ENCODE peak calls at places on chromosomes 6 and 20, in four cellular contexts. One of them, this sample, is unnamed.

GRCh38 chr20:8671366-8671943 is 397.4 kb upstream of the PLCB4 start:
- DNase-seq in left lung: no peak
- DNase-seq in fibroblast of the aortic adventitia: no peak
- DNase-seq in lung: no peak
- DNase-seq in this sample: no peak

GRCh38 chr6:146851837-146852236 is 253.1 kb downstream of the ADGB start:
- DNase-seq in lung: no peak
- DNase-seq in left lung: no peak
- DNase-seq in fibroblast of the aortic adventitia: peak; percentile 68
- DNase-seq in this sample: peak; percentile 90

GRCh38 chr20:57395111-57395959 is 4.1 kb downstream of the RBM38 start:
- DNase-seq in fibroblast of the aortic adventitia: peak; percentile 83
- DNase-seq in left lung: peak; percentile 76
- DNase-seq in lung: no peak
- DNase-seq in this sample: peak; percentile 60

GRCh38 chr20:37524221-37524700 is 3.2 kb downstream of the NNAT start:
- DNase-seq in left lung: no peak
- DNase-seq in lung: no peak
- DNase-seq in fibroblast of the aortic adventitia: no peak
- DNase-seq in this sample: no peak

GRCh38 chr6:107624541-107624940 is 134.6 kb downstream of the SOBP start:
- DNase-seq in left lung: no peak
- DNase-seq in lung: no peak
- DNase-seq in fibroblast of the aortic adventitia: peak; percentile 28
- DNase-seq in this sample: no peak

GRCh38 chr6:167125405-167125804 is 2.5 kb downstream of the CCR6 start:
- DNase-seq in left lung: no peak
- DNase-seq in fibroblast of the aortic adventitia: no peak
- DNase-seq in lung: no peak
- DNase-seq in this sample: no peak

GRCh38 chr6:93407186-93407585 is 12.2 kb downstream of the EPHA7 start:
- DNase-seq in lung: no peak
- DNase-seq in left lung: no peak
- DNase-seq in fibroblast of the aortic adventitia: peak; percentile 41
- DNase-seq in this sample: peak; percentile 57

GRCh38 chr20:49187330-49188100 is 619 bp downstream of the STAU1 start:
- DNase-seq in fibroblast of the aortic adventitia: peak; percentile 8
- DNase-seq in lung: peak; percentile 30
- DNase-seq in left lung: no peak
- DNase-seq in this sample: peak; percentile 45

GRCh38 chr6:39060467-39061160 is 12.0 kb downstream of the GLP1R start:
- DNase-seq in lung: no peak
- DNase-seq in left lung: no peak
- DNase-seq in fibroblast of the aortic adventitia: no peak
- DNase-seq in this sample: no peak

GRCh38 chr6:109628158-109629000 is 62.6 kb downstream of the AK9 start:
- DNase-seq in fibroblast of the aortic adventitia: no peak
- DNase-seq in lung: no peak
- DNase-seq in left lung: no peak
- DNase-seq in this sample: no peak

GRCh38 chr20:11429168-11429567 is 488.5 kb upstream of the BTBD3 start:
- DNase-seq in lung: no peak
- DNase-seq in fibroblast of the aortic adventitia: no peak
- DNase-seq in left lung: no peak
- DNase-seq in this sample: no peak

GRCh38 chr20:25196701-25197120 is 1.2 kb downstream of the ENTPD6 start:
- DNase-seq in left lung: no peak
- DNase-seq in lung: no peak
- DNase-seq in fibroblast of the aortic adventitia: no peak
- DNase-seq in this sample: no peak

GRCh38 chr20:19073584-19074198 is 138.8 kb upstream of the SLC24A3 start:
- DNase-seq in lung: no peak
- DNase-seq in left lung: no peak
- DNase-seq in fibroblast of the aortic adventitia: no peak
- DNase-seq in this sample: no peak

GRCh38 chr6:56954389-56955170 is at the start of gene BEND6:
- DNase-seq in lung: no peak
- DNase-seq in left lung: peak; percentile 84
- DNase-seq in fibroblast of the aortic adventitia: peak; percentile 78
- DNase-seq in this sample: peak; percentile 94

GRCh38 chr20:2984956-2985661 is 58.3 kb upstream of the GNRH2 start:
- DNase-seq in left lung: no peak
- DNase-seq in lung: no peak
- DNase-seq in fibroblast of the aortic adventitia: peak; percentile 57
- DNase-seq in this sample: peak; percentile 87

GRCh38 chr20:25274481-25274880 is 26.6 kb downstream of the PYGB start:
- DNase-seq in left lung: no peak
- DNase-seq in fibroblast of the aortic adventitia: no peak
- DNase-seq in lung: no peak
- DNase-seq in this sample: no peak

GRCh38 chr6:109441069-109441816 is 719 bp downstream of the SMPD2 start:
- DNase-seq in lung: peak; percentile 55
- DNase-seq in fibroblast of the aortic adventitia: peak; percentile 54
- DNase-seq in left lung: peak; percentile 83
- DNase-seq in this sample: no peak

GRCh38 chr6:27608916-27609883 is 136.3 kb upstream of the ZNF184 start:
- DNase-seq in lung: peak; percentile 49
- DNase-seq in left lung: no peak
- DNase-seq in fibroblast of the aortic adventitia: peak; percentile 71
- DNase-seq in this sample: peak; percentile 66
- TF ChIP-seq CTCF in lung: no peak
- TF ChIP-seq CTCF in left lung: peak; percentile 39
- TF ChIP-seq CTCF in fibroblast of the aortic adventitia: peak; percentile 78
- TF ChIP-seq CTCF in this sample: peak; percentile 77

GRCh38 chr20:59873409-59873808 is 60.0 kb downstream of the SYCP2 start:
- DNase-seq in left lung: no peak
- DNase-seq in lung: no peak
- DNase-seq in fibroblast of the aortic adventitia: no peak
- DNase-seq in this sample: no peak
- H3K4me3 ChIP-seq in left lung: no peak overlapping the region
- H3K4me3 ChIP-seq in lung: no peak overlapping the region
- H3K4me3 ChIP-seq in fibroblast of the aortic adventitia: no peak overlapping the region
- H3K4me3 ChIP-seq in this sample: no peak overlapping the region

DNA sequence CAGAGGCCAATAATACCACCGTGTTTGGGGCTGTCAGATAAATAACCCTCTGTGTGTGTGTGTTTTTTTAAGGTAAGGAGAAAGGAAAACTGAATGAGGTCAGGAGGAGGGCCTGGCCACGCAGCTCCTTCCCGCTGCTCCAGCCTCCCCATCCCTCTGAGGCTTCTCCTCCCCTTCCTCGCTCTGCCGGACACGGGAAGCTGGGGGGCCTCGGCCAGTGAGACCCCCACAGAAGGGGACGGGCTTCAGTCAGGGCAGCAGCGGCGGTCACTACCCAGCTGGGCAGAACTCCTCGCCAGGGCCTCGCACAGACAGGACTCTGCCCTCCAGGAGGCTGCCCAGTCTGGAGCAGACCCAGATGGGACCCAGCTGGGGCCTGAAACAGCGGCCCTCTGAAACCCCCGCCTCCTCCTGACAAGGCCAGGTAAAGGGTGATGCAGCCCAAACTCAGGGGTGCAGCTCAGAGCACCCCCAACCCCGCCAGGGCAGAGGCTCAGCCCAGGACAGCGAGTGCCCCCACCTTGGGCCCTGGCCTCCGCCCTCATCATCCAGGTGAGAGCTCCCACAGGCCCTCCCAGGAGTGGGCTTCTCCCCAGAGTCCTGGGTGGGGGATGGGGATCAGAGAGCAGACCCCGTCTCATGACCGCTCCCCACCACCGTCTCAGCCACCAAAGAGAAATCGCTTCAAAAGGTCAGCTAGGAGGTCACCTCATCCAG is 2.3 kb downstream of the EEF1A2 start:
- DNase-seq in fibroblast of the aortic adventitia: no peak
- DNase-seq in left lung: peak; percentile 72
- DNase-seq in lung: no peak
- DNase-seq in this sample: no peak
- TF ChIP-seq CTCF in fibroblast of the aortic adventitia: no peak
- TF ChIP-seq CTCF in left lung: no peak
- TF ChIP-seq CTCF in lung: no peak
- TF ChIP-seq CTCF in this sample: no peak

GRCh38 chr6:148873868-148874267 is 127.0 kb downstream of the UST start:
- DNase-seq in fibroblast of the aortic adventitia: no peak
- DNase-seq in lung: no peak
- DNase-seq in left lung: no peak
- DNase-seq in this sample: no peak

GRCh38 chr6:148869589-148869988 is 122.8 kb downstream of the UST start:
- DNase-seq in fibroblast of the aortic adventitia: peak; percentile 72
- DNase-seq in lung: no peak
- DNase-seq in left lung: no peak
- DNase-seq in this sample: peak; percentile 94

GRCh38 chr6:148873154-148873553 is 126.3 kb downstream of the UST start:
- DNase-seq in lung: no peak
- DNase-seq in left lung: no peak
- DNase-seq in fibroblast of the aortic adventitia: no peak
- DNase-seq in this sample: no peak

GRCh38 chr6:148878683-148879082 is 131.9 kb downstream of the UST start:
- DNase-seq in lung: no peak
- DNase-seq in fibroblast of the aortic adventitia: no peak
- DNase-seq in left lung: no peak
- DNase-seq in this sample: no peak

DNA sequence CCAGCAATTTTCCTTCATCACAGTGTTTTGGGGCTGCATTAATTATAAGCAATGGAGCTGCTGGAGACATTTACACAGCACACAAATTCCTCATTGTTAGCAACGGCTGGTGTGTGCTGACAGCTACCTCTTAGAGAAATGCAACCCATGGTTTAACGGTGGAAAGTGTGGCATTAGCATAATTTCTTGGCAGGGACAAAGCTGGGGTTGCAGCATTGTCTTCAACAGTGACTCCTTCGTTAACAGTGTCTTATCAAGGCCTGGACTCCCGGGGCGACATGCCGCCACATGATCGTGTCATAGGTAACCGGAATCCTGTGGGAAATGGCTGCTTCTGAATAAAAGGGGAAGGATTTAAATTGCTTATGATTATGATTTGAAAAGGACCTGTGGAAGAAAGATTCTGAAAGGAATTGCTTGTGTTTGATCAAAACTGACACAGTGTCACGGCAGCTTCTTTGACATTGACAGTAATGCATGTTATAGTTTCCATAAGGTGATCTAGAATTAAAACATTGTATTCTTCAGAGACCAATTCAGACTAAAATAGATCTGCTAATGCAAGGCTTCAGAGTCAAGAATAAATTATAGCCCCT is 128.0 kb downstream of the UST start:
- DNase-seq in left lung: no peak
- DNase-seq in fibroblast of the aortic adventitia: peak; percentile 48
- DNase-seq in lung: no peak
- DNase-seq in this sample: no peak
- H3K4me3 ChIP-seq in left lung: no peak overlapping the region
- H3K4me3 ChIP-seq in fibroblast of the aortic adventitia: no peak overlapping the region
- H3K4me3 ChIP-seq in lung: no peak overlapping the region
- H3K4me3 ChIP-seq in this sample: no peak overlapping the region

DNA sequence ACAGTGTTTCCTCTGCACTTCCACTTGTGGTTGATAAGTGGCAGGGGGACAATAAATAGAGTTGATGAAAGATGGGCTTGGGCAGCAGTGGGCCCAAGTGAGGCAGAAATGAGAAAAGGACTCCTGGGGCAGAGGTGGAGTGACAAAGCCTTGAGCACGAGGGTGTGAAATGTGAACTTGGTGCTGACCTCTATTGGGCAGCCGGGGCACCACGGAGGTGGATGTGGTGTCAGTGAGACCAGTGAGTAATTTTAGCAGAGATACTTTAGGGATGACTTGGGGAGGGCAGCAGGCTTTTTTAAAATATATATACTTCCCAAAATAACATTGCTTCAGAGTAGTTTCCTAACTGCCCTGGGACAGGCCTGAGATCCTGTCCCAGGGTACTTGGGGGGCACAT is 30.6 kb upstream of the MYLK2 start:
- DNase-seq in left lung: no peak
- DNase-seq in lung: no peak
- DNase-seq in fibroblast of the aortic adventitia: peak; percentile 41
- DNase-seq in this sample: peak; percentile 82
- TF ChIP-seq CTCF in left lung: no peak
- TF ChIP-seq CTCF in lung: no peak
- TF ChIP-seq CTCF in fibroblast of the aortic adventitia: peak; percentile 25
- TF ChIP-seq CTCF in this sample: no peak

This sample was measured in foreskin fibroblast.